ENCODE peak calls at places on chromosome 17, in ten cellular contexts. Z is kidney; B is NCI-H187 treated with DMSO at 0.1 percent for 48 hours; W is nucleus accumbens; I is stimulated activated effector memory CD8-positive, alpha-beta T cell treated with anti-CD3 and anti-CD28 coated beads, Interleukin-12 subunit alpha, Interleukin-12 subunit beta, amount 100 ng/mL, for 72 hours; L is T-helper 22 cell; T is T-cell; J is T-helper 2 cell; C is stimulated activated CD8-positive, alpha-beta memory T cell treated with anti-CD3 and anti-CD28 coated beads, Interleukin-4, amount 100 ng/mL, for 1 hour; Y is ACHN. F is an unnamed sample.
A peak's percentile ranks its signal among the peaks of the same experiment; 100 is the strongest.

GRCh38 chr17:3602499-3602898 is 6.7 kb downstream of the TRPV1 start:
- DNase-seq in L (no peak), T (no peak), J (no peak), C (no peak), W (no peak), B (peak; percentile 34), Y (peak; percentile 49), Z (peak; percentile 38), I (no peak), F (peak; percentile 49)

GRCh38 chr17:82103588-82104451 is 5.8 kb upstream of the FASN start:
- DNase-seq in W (no peak), B (no peak), Y (no peak), I (no peak), J (no peak), Z (peak; percentile 93), C (no peak), T (no peak), L (no peak), F (peak; percentile 56)

GRCh38 chr17:3923466-3924190 is 7.4 kb upstream of the P2RX1 start:
- DNase-seq in Y (no peak), I (no peak), W (no peak), J (no peak), C (no peak), Z (no peak), T (no peak), B (no peak), L (no peak), F (peak; percentile 54)

GRCh38 chr17:73156887-73157870 is 7.6 kb upstream of the SSTR2 start:
- DNase-seq in C (no peak), T (no peak), Y (no peak), B (no peak), Z (no peak), J (no peak), L (no peak), I (no peak), W (no peak), F (peak; percentile 32)

GRCh38 chr17:29148790-29149430 is 31.3 kb downstream of the MYO18A start:
- DNase-seq in I (peak; percentile 99), C (peak; percentile 84), T (peak; percentile 88), W (peak; percentile 85), L (peak; percentile 80), B (peak; percentile 9), Y (peak; percentile 96), J (peak; percentile 87), Z (peak; percentile 98), F (peak; percentile 92)

GRCh38 chr17:72974605-72975232 is 117.8 kb downstream of the SLC39A11 start:
- DNase-seq in L (no peak), T (no peak), W (no peak), C (no peak), Z (no peak), J (no peak), I (no peak), Y (no peak), B (no peak), F (peak; percentile 76)

GRCh38 chr17:48586355-48586924 is 3.6 kb downstream of the HOXB3 start:
- DNase-seq in W (no peak), Z (no peak), B (no peak), Y (peak; percentile 64), T (no peak), J (no peak), I (no peak), L (no peak), C (no peak), F (no peak)

GRCh38 chr17:75654176-75654575 is 12.8 kb downstream of the RECQL5 start:
- DNase-seq in B (no peak), J (no peak), L (no peak), T (no peak), C (no peak), Z (no peak), I (no peak), W (no peak), Y (peak; percentile 28), F (peak; percentile 80)

GRCh38 chr17:77455111-77455877 is 314.5 kb downstream of the SEC14L1 start:
- DNase-seq in Z (no peak), Y (no peak), L (no peak), T (no peak), B (no peak), I (peak; percentile 67), J (no peak), W (no peak), C (no peak), F (no peak)

GRCh38 chr17:81132197-81132540 is 33.1 kb upstream of the PVALEF start:
- DNase-seq in L (no peak), W (no peak), Y (no peak), J (no peak), I (no peak), B (no peak), T (no peak), Z (no peak), C (no peak), F (peak; percentile 51)

GRCh38 chr17:59124665-59125064 is 18.0 kb upstream of the TRIM37 start:
- DNase-seq in C (no peak), Y (no peak), L (no peak), J (no peak), W (no peak), I (no peak), T (no peak), B (no peak), Z (no peak), F (no peak)

GRCh38 chr17:33284022-33284421 is 9.1 kb downstream of the ASIC2 start:
- DNase-seq in L (no peak), W (no peak), Z (no peak), T (no peak), J (no peak), B (no peak), I (no peak), C (no peak), Y (no peak), F (peak; percentile 48)

GRCh38 chr17:75605790-75606189 is 18.2 kb downstream of the MYO15B start:
- DNase-seq in I (no peak), T (no peak), Z (peak; percentile 72), C (no peak), L (no peak), Y (no peak), J (no peak), W (no peak), B (no peak), F (no peak)

GRCh38 chr17:17348872-17349723 is 45.9 kb downstream of the NT5M start:
- DNase-seq in W (no peak), Y (no peak), L (no peak), Z (no peak), J (no peak), I (no peak), C (no peak), B (no peak), T (no peak), F (no peak)

GRCh38 chr17:64780096-64781012 is 118.2 kb upstream of the SMURF2 start:
- DNase-seq in Z (peak; percentile 92), I (peak; percentile 83), T (peak; percentile 68), J (peak; percentile 76), W (no peak), B (peak; percentile 12), Y (peak; percentile 52), C (peak; percentile 49), L (peak; percentile 81), F (peak; percentile 94)

GRCh38 chr17:45093444-45094110 is 32.5 kb downstream of the NMT1 start:
- DNase-seq in T (no peak), I (no peak), L (no peak), C (no peak), B (no peak), Z (no peak), W (no peak), J (no peak), Y (no peak), F (no peak)

GRCh38 chr17:58507123-58507634 is 7.3 kb downstream of the MTMR4 start:
- DNase-seq in L (no peak), I (no peak), J (no peak), W (no peak), Z (no peak), B (no peak), C (no peak), Y (no peak), T (no peak), F (no peak)

GRCh38 chr17:29590979-29591736 is 1.7 kb upstream of the GIT1 start:
- DNase-seq in B (no peak), Y (peak; percentile 22), I (peak; percentile 71), W (peak; percentile 73), C (no peak), L (no peak), Z (no peak), J (no peak), T (no peak), F (peak; percentile 82)

GRCh38 chr17:45873728-45874127 is 20.6 kb upstream of the MAPT start:
- DNase-seq in L (no peak), Y (no peak), C (no peak), T (no peak), J (no peak), W (no peak), B (no peak), I (peak; percentile 52), Z (no peak), F (no peak)

GRCh38 chr17:65173284-65173793 is 36.2 kb downstream of the RGS9 start:
- DNase-seq in B (no peak), C (peak; percentile 62), Z (peak; percentile 66), Y (peak; percentile 52), L (peak; percentile 63), I (peak; percentile 84), J (peak; percentile 42), W (peak; percentile 10), T (peak; percentile 62), F (peak; percentile 44)

GRCh38 chr17:63173450-63173849 is 207.4 kb downstream of the TANC2 start:
- DNase-seq in T (no peak), L (no peak), Z (no peak), I (no peak), J (no peak), C (no peak), B (no peak), W (no peak), Y (no peak), F (no peak)

GRCh38 chr17:76538281-76538931 is 897 bp upstream of the CYGB start:
- DNase-seq in Y (no peak), L (no peak), Z (peak; percentile 80), C (no peak), T (no peak), J (no peak), W (no peak), B (no peak), I (no peak), F (no peak)

GRCh38 chr17:34568953-34569352 is 10.4 kb upstream of the TMEM132E start:
- DNase-seq in L (no peak), T (no peak), C (no peak), J (no peak), I (no peak), B (no peak), Y (no peak), W (no peak), Z (no peak), F (no peak)

GRCh38 chr17:28180449-28180848 is 138.0 kb downstream of the NLK start:
- DNase-seq in I (no peak), T (no peak), W (no peak), C (no peak), L (no peak), Z (no peak), Y (no peak), B (no peak), J (no peak), F (no peak)

GRCh38 chr17:3667366-3668278 is 756 bp downstream of the TAX1BP3 start:
- DNase-seq in I (no peak), C (no peak), Z (peak; percentile 98), W (no peak), T (no peak), B (no peak), Y (peak; percentile 94), J (peak; percentile 15), L (peak; percentile 13), F (peak; percentile 89)

GRCh38 chr17:77474292-77474988 is 333.7 kb downstream of the SEC14L1 start:
- DNase-seq in C (no peak), Y (no peak), Z (no peak), B (no peak), L (no peak), I (no peak), T (no peak), J (no peak), W (no peak), F (no peak)

GRCh38 chr17:3886776-3887175 is 6.1 kb downstream of the CAMKK1 start:
- DNase-seq in I (no peak), B (no peak), Y (no peak), L (no peak), Z (peak; percentile 78), J (no peak), T (no peak), C (no peak), W (no peak), F (no peak)

GRCh38 chr17:39618956-39619785 is 7.6 kb upstream of the PPP1R1B start:
- DNase-seq in B (no peak), L (no peak), T (no peak), Z (peak; percentile 69), I (no peak), W (no peak), Y (no peak), J (no peak), C (no peak), F (no peak)